ENCODE peak calls at places on chromosome 7, in five cellular contexts. Y, V, X, N and E are unnamed samples.

GRCh38 chr7:133703547-133703946 is 423.6 kb upstream of the LRGUK start:
- DNase-seq in Y (no peak), V (no peak), X (no peak), N (no peak), E (no peak)

GRCh38 chr7:159115601-159116501 is 28.8 kb downstream of the VIPR2 start:
- DNase-seq in Y (no peak), V (no peak), X (no peak), N (peak), E (no peak)

GRCh38 chr7:99782012-99782953 is 1.7 kb downstream of the CYP3A4 start:
- DNase-seq in Y (no peak), V (no peak), X (no peak), N (no peak), E (no peak)

GRCh38 chr7:84362828-84363227 is 168.2 kb upstream of the SEMA3A start:
- DNase-seq in Y (no peak), V (no peak), X (no peak), N (no peak), E (no peak)

GRCh38 chr7:14380881-14381280 is 391.4 kb upstream of the ETV1 start:
- DNase-seq in Y (no peak), V (no peak), X (no peak), N (no peak), E (no peak)

GRCh38 chr7:108368466-108368865 is 87.8 kb downstream of the NRCAM start:
- DNase-seq in Y (no peak), V (no peak), X (no peak), N (no peak), E (no peak)

GRCh38 chr7:105863876-105864275 is 12.5 kb downstream of the ATXN7L1 start:
- DNase-seq in Y (no peak), V (no peak), X (no peak), N (no peak), E (no peak)

GRCh38 chr7:42233939-42234338 is 3.1 kb downstream of the GLI3 start:
- DNase-seq in Y (no peak), V (no peak), X (no peak), N (no peak), E (no peak)

GRCh38 chr7:33885290-33886005 is 19.9 kb upstream of the BMPER start:
- DNase-seq in Y (no peak), V (no peak), X (no peak), N (no peak), E (no peak)

GRCh38 chr7:16918288-16918895 is 36.6 kb upstream of the AGR3 start:
- DNase-seq in Y (no peak), V (no peak), X (no peak), N (peak), E (no peak)

GRCh38 chr7:45217358-45217757 is 59.8 kb downstream of the RAMP3 start:
- DNase-seq in Y (no peak), V (no peak), X (no peak), N (no peak), E (no peak)

GRCh38 chr7:108120943-108121342 is 9.2 kb downstream of the LAMB4 start:
- DNase-seq in Y (no peak), V (no peak), X (no peak), N (no peak), E (no peak)

GRCh38 chr7:64888901-64889685 is 14.0 kb upstream of the ZNF273 start:
- DNase-seq in Y (no peak), V (no peak), X (peak), N (no peak), E (peak)

GRCh38 chr7:81776972-81777371 is 7.1 kb upstream of the HGF start:
- DNase-seq in Y (no peak), V (no peak), X (no peak), N (no peak), E (no peak)

GRCh38 chr7:1234794-1235500 is 2.3 kb downstream of the UNCX start:
- DNase-seq in Y (no peak), V (no peak), X (no peak), N (no peak), E (no peak)

GRCh38 chr7:47381132-47381495 is 200.8 kb downstream of the TNS3 start:
- DNase-seq in Y (no peak), V (no peak), X (no peak), N (no peak), E (no peak)